ENCODE peak calls at places on chromosome 19, in seven cellular contexts. X is breast epithelium, W is stomach, S is HepG2, O is vagina, G is GM12892, L is HCT116. V is an unnamed sample.

GRCh38 chr19:41245779-41246297 is 18.3 kb upstream of the HNRNPUL1 start:
- DNase-seq in X (no peak), W (no peak), S (no peak), O (no peak), G (no peak), L (no peak), V (no peak)

GRCh38 chr19:7734220-7735203 is 2.6 kb upstream of the CLEC4G start:
- DNase-seq in X (no peak), W (no peak), S (no peak), O (no peak), G (no peak), L (no peak), V (no peak)

GRCh38 chr19:9306443-9306842 is 3.2 kb downstream of the ZNF699 start:
- DNase-seq in X (no peak), W (no peak), S (no peak), O (no peak), G (no peak), L (no peak), V (no peak)

GRCh38 chr19:1400281-1401137 is 833 bp downstream of the GAMT start:
- DNase-seq in X (no peak), W (peak; percentile 80), S (peak; percentile 96), O (no peak), G (peak; percentile 56), L (no peak), V (no peak)

GRCh38 chr19:435707-436412 is 25.0 kb downstream of the SHC2 start:
- DNase-seq in X (no peak), W (no peak), S (no peak), O (no peak), G (no peak), L (no peak), V (no peak)

GRCh38 chr19:45152504-45153338 is 8.1 kb downstream of the NKPD1 start:
- DNase-seq in X (no peak), W (peak; percentile 58), S (no peak), O (no peak), G (peak; percentile 50), L (no peak), V (peak; percentile 67)

GRCh38 chr19:1253514-1254080 is 5.2 kb downstream of the MIDN start:
- DNase-seq in X (no peak), W (no peak), S (peak; percentile 85), O (no peak), G (no peak), L (no peak), V (peak; percentile 74)

GRCh38 chr19:40702337-40703012 is 12.0 kb upstream of the NUMBL start:
- DNase-seq in X (no peak), W (peak; percentile 74), S (peak; percentile 50), O (no peak), G (no peak), L (no peak), V (no peak)

GRCh38 chr19:18789883-18790565 is 1.1 kb downstream of the COMP start:
- DNase-seq in X (no peak), W (no peak), S (no peak), O (no peak), G (no peak), L (no peak), V (no peak)

GRCh38 chr19:10256970-10257615 is 5.1 kb downstream of the MRPL4 start:
- DNase-seq in X (no peak), W (no peak), S (no peak), O (no peak), G (no peak), L (no peak), V (no peak)

GRCh38 chr19:54425382-54425723 is 10.1 kb downstream of the TTYH1 start:
- DNase-seq in X (no peak), W (no peak), S (no peak), O (no peak), G (no peak), L (no peak), V (no peak)

GRCh38 chr19:18588611-18589379 is at the start of gene REX1BD:
- DNase-seq in X (peak; percentile 73), W (peak; percentile 80), S (peak; percentile 78), O (peak; percentile 85), G (peak; percentile 83), L (no peak), V (peak; percentile 84)

GRCh38 chr19:13006431-13007281 is 11.4 kb downstream of the NFIX start:
- DNase-seq in X (no peak), W (peak; percentile 54), S (no peak), O (no peak), G (no peak), L (no peak), V (no peak)
- TF ChIP-seq POLR2AphosphoS5 in X (no peak), W (no peak), S (no peak), O (no peak), G (no peak), L (no peak), V (no peak)

GRCh38 chr19:43755256-43755801 is 567 bp upstream of the SMG9 start:
- DNase-seq in X (peak; percentile 77), W (peak; percentile 86), S (no peak), O (peak; percentile 95), G (no peak), L (no peak), V (peak; percentile 90)
- TF ChIP-seq POLR2A in X (no peak), W (no peak), S (no peak), O (no peak), G (peak; percentile 26), L (peak; percentile 93), V (no peak)

DNA sequence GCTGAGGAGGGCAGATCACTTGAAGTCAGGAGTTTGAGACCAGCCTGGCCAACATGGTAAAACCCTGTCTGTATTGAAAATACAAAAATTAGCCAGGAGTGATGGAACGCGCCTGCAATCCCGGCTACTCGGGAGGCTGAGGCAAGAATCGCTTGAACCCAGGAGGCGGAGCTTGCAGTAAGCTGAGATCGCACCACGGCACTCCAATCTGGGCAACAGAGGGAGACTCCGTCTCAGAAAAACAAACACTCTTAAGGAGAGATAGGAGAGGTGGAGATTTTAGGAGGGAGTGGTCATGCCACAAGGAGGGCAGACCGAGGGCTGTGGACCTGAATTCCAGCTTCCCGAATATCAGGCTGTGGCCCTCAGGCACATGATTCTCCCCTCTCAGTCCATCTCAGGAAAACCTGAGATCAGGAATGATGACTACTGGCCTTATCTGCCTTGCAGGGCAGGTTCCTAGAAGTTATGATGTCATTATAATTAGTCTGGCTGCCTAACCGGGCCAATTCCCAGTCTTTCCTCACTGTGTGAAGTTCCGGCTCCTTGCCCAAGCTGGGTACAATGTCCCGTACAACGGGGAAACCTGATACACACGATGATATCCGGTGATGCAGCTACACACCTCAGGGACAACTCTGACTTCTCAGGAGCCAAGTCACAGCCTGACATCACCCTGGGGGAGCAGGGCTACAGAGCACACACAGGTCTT is 2.5 kb downstream of the SLC35E1 start:
- DNase-seq in X (no peak), W (peak; percentile 71), S (no peak), O (no peak), G (no peak), L (no peak), V (no peak)
- TF ChIP-seq POLR2AphosphoS5 in X (no peak), W (peak; percentile 40), S (no peak), O (no peak), G (no peak), L (no peak), V (no peak)

GRCh38 chr19:33375156-33375744 is 1.7 kb downstream of the CEBPG start:
- DNase-seq in X (no peak), W (no peak), S (no peak), O (no peak), G (no peak), L (no peak), V (no peak)
- TF ChIP-seq POLR2A in X (no peak), W (no peak), S (no peak), O (no peak), G (no peak), L (no peak), V (no peak)

GRCh38 chr19:4909172-4909896 is at the start of gene UHRF1:
- DNase-seq in X (no peak), W (no peak), S (peak; percentile 58), O (no peak), G (no peak), L (no peak), V (peak; percentile 11)

GRCh38 chr19:4910594-4911273 is 1.4 kb downstream of the UHRF1 start:
- DNase-seq in X (no peak), W (no peak), S (no peak), O (no peak), G (no peak), L (no peak), V (peak; percentile 31)

GRCh38 chr19:4908781-4909171 is 525 bp upstream of the UHRF1 start:
- DNase-seq in X (no peak), W (no peak), S (peak; percentile 58), O (no peak), G (no peak), L (no peak), V (no peak)

GRCh38 chr19:4911314-4911713 is 2.0 kb downstream of the UHRF1 start:
- DNase-seq in X (no peak), W (no peak), S (no peak), O (no peak), G (no peak), L (no peak), V (no peak)

GRCh38 chr19:4909897-4910593 is 744 bp downstream of the UHRF1 start:
- DNase-seq in X (peak; percentile 91), W (peak; percentile 93), S (peak; percentile 81), O (no peak), G (peak; percentile 97), L (peak; percentile 68), V (peak; percentile 92)
- TF ChIP-seq POLR2AphosphoS5 in X (no peak), W (no peak), S (no peak), O (no peak), G (no peak), L (no peak), V (no peak)

DNA sequence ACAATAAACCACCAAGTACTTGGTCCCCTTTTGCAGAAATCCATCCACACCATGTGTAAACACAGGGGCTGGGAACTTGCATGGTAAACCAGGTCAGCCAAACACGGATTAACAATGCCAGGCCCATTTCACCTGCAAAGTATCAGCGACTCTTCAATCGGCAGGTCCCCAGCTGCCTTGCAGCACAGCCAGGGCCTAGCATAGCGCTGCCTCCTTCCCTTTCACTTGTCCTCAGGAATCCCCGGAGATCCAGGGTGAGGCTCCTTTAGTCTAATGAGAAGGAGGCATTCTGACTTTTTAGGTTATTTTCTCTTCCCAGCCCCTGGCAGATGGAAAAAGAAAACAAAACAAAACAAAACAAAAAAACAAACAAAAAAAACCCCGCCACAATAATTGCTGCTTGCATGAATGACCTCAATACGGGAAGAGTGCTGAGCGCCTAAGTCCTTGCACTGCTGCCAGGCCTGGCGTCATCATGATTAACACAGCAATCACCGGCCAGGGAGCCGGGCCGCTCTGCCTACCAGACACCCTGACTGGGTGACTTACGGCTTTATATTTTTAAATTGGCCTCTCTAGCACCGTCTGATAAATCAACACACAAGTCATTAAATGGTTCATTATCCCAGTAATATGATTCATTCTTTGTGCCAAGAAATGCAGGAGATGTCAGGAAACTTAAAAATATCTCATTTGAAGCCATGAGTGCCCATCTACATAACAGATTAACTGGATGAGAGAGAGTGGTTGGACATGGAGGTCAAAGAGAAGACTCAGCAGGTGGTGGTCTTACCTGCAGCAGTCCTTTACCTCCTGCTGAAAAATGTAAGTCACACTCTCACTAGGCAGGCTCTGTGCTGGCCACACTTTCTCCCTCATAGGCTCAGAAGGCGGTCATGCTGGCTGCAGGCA is 692.7 kb downstream of the UQCRFS1 start:
- DNase-seq in X (no peak), W (no peak), S (no peak), O (peak; percentile 64), G (no peak), L (no peak), V (no peak)
- TF ChIP-seq POLR2A in X (no peak), W (no peak), S (no peak), O (no peak), G (no peak), L (no peak), V (no peak)